ENCODE peak calls at places on chromosomes 5 and 9, in seven cellular contexts. I is Peyer's patch, S is suprapubic skin, W is ascending aorta, M is adrenal gland, O is heart left ventricle, Y is A549. C is an unnamed sample.

GRCh38 chr9:16986441-16987387 is 116.2 kb upstream of the BNC2 start:
- DNase-seq in Y (no peak), M (no peak), S (no peak), O (no peak), W (no peak), I (no peak), C (peak)

GRCh38 chr5:166834246-166834645 is 1457.2 kb upstream of the WWC1 start:
- DNase-seq in W (no peak), I (no peak), M (no peak), S (no peak), O (no peak), Y (no peak), C (peak)

GRCh38 chr5:83209963-83210362 is 132.6 kb downstream of the XRCC4 start:
- DNase-seq in S (no peak), Y (no peak), I (no peak), O (no peak), M (no peak), W (no peak), C (no peak)

GRCh38 chr5:54746346-54746745 is 228.8 kb downstream of the SNX18 start:
- DNase-seq in I (no peak), M (no peak), Y (no peak), O (no peak), W (no peak), S (no peak), C (no peak)

GRCh38 chr9:75197521-75197920 is 109.2 kb downstream of the OSTF1 start:
- DNase-seq in M (peak), S (no peak), Y (no peak), O (no peak), I (no peak), W (no peak), C (peak)

GRCh38 chr9:22157271-22157670 is 148.2 kb upstream of the CDKN2B start:
- DNase-seq in I (no peak), Y (no peak), M (no peak), S (no peak), O (no peak), W (no peak), C (no peak)

GRCh38 chr9:129071526-129072131 is 9.3 kb upstream of the DOLPP1 start:
- DNase-seq in M (no peak), S (no peak), W (no peak), Y (no peak), I (peak), O (no peak), C (no peak)

GRCh38 chr5:121121786-121122185 is 657.7 kb downstream of the PRR16 start:
- DNase-seq in W (no peak), O (no peak), M (no peak), Y (no peak), I (no peak), S (no peak), C (peak)

GRCh38 chr9:14441976-14442651 is 128.2 kb upstream of the NFIB start:
- DNase-seq in Y (peak), O (no peak), M (peak), I (no peak), W (no peak), S (no peak), C (no peak)

GRCh38 chr5:34660444-34660843 is 4.3 kb downstream of the RAI14 start:
- DNase-seq in M (peak), W (no peak), O (no peak), S (no peak), I (no peak), Y (no peak), C (peak)

GRCh38 chr5:17190799-17191391 is 26.5 kb upstream of the BASP1 start:
- DNase-seq in S (no peak), M (no peak), I (peak), W (no peak), O (no peak), Y (no peak), C (peak)

GRCh38 chr5:40687316-40687715 is 7.6 kb downstream of the PTGER4 start:
- DNase-seq in O (no peak), M (no peak), S (no peak), W (no peak), I (no peak), Y (no peak), C (no peak)

GRCh38 chr5:40685191-40685590 is 5.5 kb downstream of the PTGER4 start:
- DNase-seq in M (no peak), I (no peak), Y (no peak), S (no peak), W (no peak), O (no peak), C (no peak)

GRCh38 chr5:40685952-40686351 is 6.2 kb downstream of the PTGER4 start:
- DNase-seq in M (no peak), S (no peak), I (no peak), Y (no peak), O (no peak), W (no peak), C (no peak)

GRCh38 chr5:40689442-40689841 is 9.7 kb downstream of the PTGER4 start:
- DNase-seq in O (peak), S (no peak), M (peak), Y (peak), W (no peak), I (peak), C (peak)

DNA sequence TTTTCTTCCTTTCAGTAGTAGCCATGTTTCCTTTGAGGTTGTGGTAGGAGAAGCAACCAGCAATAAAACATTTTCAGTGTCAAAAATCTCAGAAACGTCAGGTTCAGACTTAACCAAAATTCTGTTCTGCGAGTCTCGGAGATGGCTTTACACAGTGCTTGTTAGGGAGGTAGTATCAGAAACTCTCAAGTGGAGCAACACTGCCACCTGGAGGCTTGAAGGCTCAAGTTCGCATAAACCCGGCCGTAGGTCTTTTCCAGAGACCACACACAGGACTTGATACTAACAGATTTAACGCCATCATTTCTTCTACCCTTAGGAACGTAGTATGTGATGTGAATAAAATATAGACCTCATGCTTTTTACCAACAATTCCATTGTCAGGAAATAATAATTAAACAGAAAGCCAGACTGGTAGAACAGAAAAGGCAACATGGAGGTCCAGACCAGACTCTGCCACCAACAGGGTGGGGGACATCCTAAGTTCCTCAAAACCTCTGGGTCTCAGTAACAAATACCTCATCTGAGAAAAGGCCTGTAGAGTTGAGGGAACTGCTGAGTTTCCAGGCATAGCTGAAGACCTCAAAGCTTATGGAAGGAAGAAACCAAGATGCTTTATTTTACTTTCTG is 8.5 kb downstream of the PTGER4 start:
- DNase-seq in Y (peak), I (peak), O (peak), S (peak), W (no peak), M (peak), C (peak)
- H3K4me3 ChIP-seq in Y (no peak), I (peak), O (no peak), S (no peak), W (no peak), M (no peak), C (no peak)

GRCh38 chr9:124859803-124860581 is 1.8 kb downstream of the RPL35 start:
- DNase-seq in S (no peak), I (no peak), M (no peak), O (no peak), Y (no peak), W (no peak), C (no peak)

GRCh38 chr9:124855944-124856773 is 2.9 kb downstream of the WDR38 start:
- DNase-seq in S (no peak), W (no peak), O (no peak), I (no peak), M (peak), Y (no peak), C (no peak)

GRCh38 chr9:124860582-124861341 is 995 bp downstream of the RPL35 start:
- DNase-seq in O (no peak), M (no peak), I (no peak), W (no peak), Y (no peak), S (no peak), C (no peak)

GRCh38 chr9:124857533-124858162 is 4.1 kb downstream of the RPL35 start:
- DNase-seq in M (no peak), I (no peak), W (no peak), O (no peak), Y (no peak), S (no peak), C (no peak)

DNA sequence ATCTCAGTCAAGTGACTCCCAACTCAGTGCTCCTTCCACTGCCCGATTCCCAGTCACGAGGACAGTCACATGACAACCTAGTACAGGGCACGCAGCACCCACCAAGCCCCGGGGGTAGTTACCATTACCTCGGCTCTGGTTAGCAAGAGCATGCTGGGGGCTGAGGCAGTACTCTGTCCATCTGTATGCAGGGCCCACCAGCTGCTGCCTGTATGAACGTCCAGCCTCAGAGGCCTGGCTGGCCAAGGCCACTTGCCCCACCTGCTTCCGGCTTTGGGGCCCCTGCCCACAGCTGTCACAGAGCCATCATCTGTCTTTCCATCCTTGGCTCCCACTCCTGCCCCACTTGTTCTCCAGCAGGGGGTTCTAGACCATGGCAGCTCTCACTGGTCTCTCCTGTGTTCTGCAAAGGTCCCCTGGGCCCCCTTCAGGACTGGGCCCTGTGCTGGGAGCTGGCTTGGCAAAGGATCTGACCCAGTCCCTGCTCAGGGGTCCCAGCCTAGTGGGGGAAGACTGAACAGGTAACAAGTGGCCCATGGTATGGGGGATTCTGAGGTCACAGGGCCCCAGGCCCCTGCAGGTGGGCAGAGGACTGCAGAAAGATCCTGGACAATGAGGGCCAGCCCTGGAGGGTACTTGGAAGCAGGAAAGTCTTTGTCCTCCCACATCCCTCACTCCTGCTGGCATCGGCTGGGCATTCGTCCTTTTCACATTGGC is 3.3 kb downstream of the RPL35 start:
- DNase-seq in O (no peak), M (no peak), S (no peak), I (no peak), W (no peak), Y (no peak), C (no peak)
- TF ChIP-seq CTCF in O (no peak), M (no peak), S (no peak), I (no peak), W (no peak), Y (no peak), C (peak)

GRCh38 chr5:81778642-81779041 is 27.7 kb upstream of the SSBP2 start:
- DNase-seq in W (no peak), O (no peak), I (no peak), M (peak), S (no peak), Y (no peak), C (no peak)
- H3K4me3 ChIP-seq in W (peak), O (no peak), I (peak), M (no peak), S (peak), Y (no peak), C (no peak)

DNA sequence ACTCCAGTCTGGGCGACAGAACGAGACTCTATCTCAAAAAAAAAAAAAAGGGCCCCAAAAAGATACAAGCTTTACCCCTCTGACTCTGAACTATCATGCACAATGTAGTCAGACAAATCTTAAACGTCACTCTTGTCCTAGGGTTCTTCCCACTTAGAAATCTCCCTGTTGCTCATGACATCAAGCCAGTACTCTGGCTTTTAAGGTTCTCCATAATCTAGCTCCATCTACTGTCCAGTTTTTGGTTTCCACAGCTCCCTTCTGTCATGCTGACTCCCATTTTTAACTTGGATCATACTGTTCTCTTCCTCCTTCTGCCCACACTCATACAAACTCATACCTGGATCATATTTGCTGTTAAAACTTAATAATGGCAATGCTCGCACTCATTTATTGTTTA is 156.7 kb upstream of the TLX3 start:
- DNase-seq in I (no peak), S (no peak), M (no peak), Y (peak), W (no peak), O (no peak), C (no peak)
- TF ChIP-seq CTCF in I (no peak), S (no peak), M (no peak), Y (peak), W (no peak), O (peak), C (peak)

C was measured in retinal pigment epithelial cell.